ENCODE peak calls at places on chromosomes 12 and 14, in eight cellular contexts. One of them, this sample, is unnamed.
A peak's percentile ranks its signal among the peaks of the same experiment; 100 is the strongest.

GRCh38 chr12:76259660-76260389 is 88.4 kb downstream of the BBS10 start:
- DNase-seq in RWPE1: peak; percentile 85
- DNase-seq in C1 segment of cervical spinal cord: no peak
- DNase-seq in HEK293T: no peak
- DNase-seq in A673: peak; percentile 74
- DNase-seq in HuH-7: no peak
- DNase-seq in stimulated activated CD4-positive, alpha-beta T cell treated with anti-CD3 and anti-CD28 coated beads, Interleukin-12 subunit alpha, Interleukin-12 subunit beta, amount 100 ng/mL, for 4 hours: no peak
- DNase-seq in NCI-H82: no peak
- DNase-seq in this sample: peak; percentile 25

GRCh38 chr12:6465467-6466183 is 4.9 kb downstream of the VAMP1 start:
- DNase-seq in HEK293T: peak; percentile 61
- DNase-seq in stimulated activated CD4-positive, alpha-beta T cell treated with anti-CD3 and anti-CD28 coated beads, Interleukin-12 subunit alpha, Interleukin-12 subunit beta, amount 100 ng/mL, for 4 hours: no peak
- DNase-seq in C1 segment of cervical spinal cord: no peak
- DNase-seq in NCI-H82: peak; percentile 86
- DNase-seq in RWPE1: peak; percentile 68
- DNase-seq in A673: peak; percentile 79
- DNase-seq in HuH-7: peak; percentile 84
- DNase-seq in this sample: peak; percentile 45

GRCh38 chr14:80388980-80389711 is 177.8 kb upstream of the DIO2 start:
- DNase-seq in HEK293T: no peak
- DNase-seq in RWPE1: peak; percentile 67
- DNase-seq in C1 segment of cervical spinal cord: no peak
- DNase-seq in NCI-H82: no peak
- DNase-seq in stimulated activated CD4-positive, alpha-beta T cell treated with anti-CD3 and anti-CD28 coated beads, Interleukin-12 subunit alpha, Interleukin-12 subunit beta, amount 100 ng/mL, for 4 hours: no peak
- DNase-seq in A673: no peak
- DNase-seq in HuH-7: no peak
- DNase-seq in this sample: peak; percentile 21

GRCh38 chr12:88960213-88960878 is 380.1 kb upstream of the KITLG start:
- DNase-seq in RWPE1: no peak
- DNase-seq in HEK293T: no peak
- DNase-seq in stimulated activated CD4-positive, alpha-beta T cell treated with anti-CD3 and anti-CD28 coated beads, Interleukin-12 subunit alpha, Interleukin-12 subunit beta, amount 100 ng/mL, for 4 hours: no peak
- DNase-seq in C1 segment of cervical spinal cord: no peak
- DNase-seq in NCI-H82: no peak
- DNase-seq in A673: no peak
- DNase-seq in HuH-7: no peak
- DNase-seq in this sample: no peak

GRCh38 chr12:52371716-52372115 is 4.4 kb upstream of the KRT85 start:
- DNase-seq in HEK293T: no peak
- DNase-seq in C1 segment of cervical spinal cord: peak; percentile 27
- DNase-seq in RWPE1: no peak
- DNase-seq in NCI-H82: no peak
- DNase-seq in stimulated activated CD4-positive, alpha-beta T cell treated with anti-CD3 and anti-CD28 coated beads, Interleukin-12 subunit alpha, Interleukin-12 subunit beta, amount 100 ng/mL, for 4 hours: no peak
- DNase-seq in A673: no peak
- DNase-seq in HuH-7: no peak
- DNase-seq in this sample: no peak

GRCh38 chr12:124388679-124389536 is 94.0 kb downstream of the RFLNA start:
- DNase-seq in HEK293T: peak; percentile 19
- DNase-seq in HuH-7: peak; percentile 84
- DNase-seq in C1 segment of cervical spinal cord: peak; percentile 88
- DNase-seq in A673: peak; percentile 79
- DNase-seq in RWPE1: peak; percentile 75
- DNase-seq in NCI-H82: peak; percentile 36
- DNase-seq in stimulated activated CD4-positive, alpha-beta T cell treated with anti-CD3 and anti-CD28 coated beads, Interleukin-12 subunit alpha, Interleukin-12 subunit beta, amount 100 ng/mL, for 4 hours: peak; percentile 48
- DNase-seq in this sample: peak; percentile 68

GRCh38 chr14:30521899-30522736 is 36.8 kb upstream of the G2E3 start:
- DNase-seq in A673: peak; percentile 46
- DNase-seq in HuH-7: no peak
- DNase-seq in NCI-H82: peak; percentile 58
- DNase-seq in HEK293T: peak; percentile 41
- DNase-seq in stimulated activated CD4-positive, alpha-beta T cell treated with anti-CD3 and anti-CD28 coated beads, Interleukin-12 subunit alpha, Interleukin-12 subunit beta, amount 100 ng/mL, for 4 hours: no peak
- DNase-seq in C1 segment of cervical spinal cord: no peak
- DNase-seq in RWPE1: peak; percentile 21
- DNase-seq in this sample: no peak

GRCh38 chr14:49623941-49624806 is 3.6 kb downstream of the MGAT2 start:
- DNase-seq in C1 segment of cervical spinal cord: no peak
- DNase-seq in A673: no peak
- DNase-seq in HEK293T: no peak
- DNase-seq in RWPE1: peak; percentile 42
- DNase-seq in stimulated activated CD4-positive, alpha-beta T cell treated with anti-CD3 and anti-CD28 coated beads, Interleukin-12 subunit alpha, Interleukin-12 subunit beta, amount 100 ng/mL, for 4 hours: no peak
- DNase-seq in HuH-7: peak; percentile 19
- DNase-seq in NCI-H82: no peak
- DNase-seq in this sample: no peak

GRCh38 chr12:42162198-42162597 is 17.5 kb upstream of the GXYLT1 start:
- DNase-seq in stimulated activated CD4-positive, alpha-beta T cell treated with anti-CD3 and anti-CD28 coated beads, Interleukin-12 subunit alpha, Interleukin-12 subunit beta, amount 100 ng/mL, for 4 hours: no peak
- DNase-seq in NCI-H82: no peak
- DNase-seq in HEK293T: no peak
- DNase-seq in A673: no peak
- DNase-seq in RWPE1: peak; percentile 16
- DNase-seq in HuH-7: no peak
- DNase-seq in C1 segment of cervical spinal cord: no peak
- DNase-seq in this sample: no peak

GRCh38 chr12:110585231-110585799 is 2.2 kb upstream of the PPTC7 start:
- DNase-seq in NCI-H82: no peak
- DNase-seq in C1 segment of cervical spinal cord: no peak
- DNase-seq in stimulated activated CD4-positive, alpha-beta T cell treated with anti-CD3 and anti-CD28 coated beads, Interleukin-12 subunit alpha, Interleukin-12 subunit beta, amount 100 ng/mL, for 4 hours: no peak
- DNase-seq in HEK293T: no peak
- DNase-seq in A673: no peak
- DNase-seq in HuH-7: no peak
- DNase-seq in RWPE1: no peak
- DNase-seq in this sample: no peak

GRCh38 chr12:12240671-12241345 is 26.0 kb downstream of the LRP6 start:
- DNase-seq in HuH-7: peak; percentile 61
- DNase-seq in NCI-H82: no peak
- DNase-seq in HEK293T: no peak
- DNase-seq in stimulated activated CD4-positive, alpha-beta T cell treated with anti-CD3 and anti-CD28 coated beads, Interleukin-12 subunit alpha, Interleukin-12 subunit beta, amount 100 ng/mL, for 4 hours: no peak
- DNase-seq in A673: peak; percentile 80
- DNase-seq in C1 segment of cervical spinal cord: no peak
- DNase-seq in RWPE1: no peak
- DNase-seq in this sample: no peak

This sample was measured in H54.